ENCODE peak calls at places on chromosome 17, in eight cellular contexts. One of them, this sample, is unnamed.

GRCh38 chr17:81401727-81402529 is 6.7 kb downstream of the BAHCC1 start:
- DNase-seq in activated T-helper 1 cell treated with anti-CD3 and anti-CD28 coated beads, Interleukin-12 subunit alpha, Interleukin-12 subunit beta, Interleukin-2, Interleukin-4 antibody, amounts not matched to agents 30 ng/mL and 10 ng/mL and 1 ng/mL, durations not matched to agents 14 hours and 24 hours and 36 hours: no peak
- DNase-seq in SJSA1: peak
- DNase-seq in A549: peak
- DNase-seq in naive thymus-derived CD8-positive, alpha-beta T cell: no peak
- DNase-seq in mesothelial cell of epicardium: no peak
- DNase-seq in T47D: no peak
- DNase-seq in bronchial epithelial cell: no peak
- DNase-seq in this sample: no peak

GRCh38 chr17:2700491-2701141 is 10.9 kb downstream of the CLUH start:
- DNase-seq in activated T-helper 1 cell treated with anti-CD3 and anti-CD28 coated beads, Interleukin-12 subunit alpha, Interleukin-12 subunit beta, Interleukin-2, Interleukin-4 antibody, amounts not matched to agents 30 ng/mL and 10 ng/mL and 1 ng/mL, durations not matched to agents 14 hours and 24 hours and 36 hours: no peak
- DNase-seq in SJSA1: no peak
- DNase-seq in A549: no peak
- DNase-seq in naive thymus-derived CD8-positive, alpha-beta T cell: no peak
- DNase-seq in mesothelial cell of epicardium: no peak
- DNase-seq in T47D: no peak
- DNase-seq in bronchial epithelial cell: no peak
- DNase-seq in this sample: no peak

GRCh38 chr17:18016426-18016825 is 22.5 kb downstream of the ATPAF2 start:
- DNase-seq in activated T-helper 1 cell treated with anti-CD3 and anti-CD28 coated beads, Interleukin-12 subunit alpha, Interleukin-12 subunit beta, Interleukin-2, Interleukin-4 antibody, amounts not matched to agents 30 ng/mL and 10 ng/mL and 1 ng/mL, durations not matched to agents 14 hours and 24 hours and 36 hours: no peak
- DNase-seq in SJSA1: no peak
- DNase-seq in A549: no peak
- DNase-seq in naive thymus-derived CD8-positive, alpha-beta T cell: no peak
- DNase-seq in mesothelial cell of epicardium: no peak
- DNase-seq in T47D: no peak
- DNase-seq in bronchial epithelial cell: no peak
- DNase-seq in this sample: no peak

GRCh38 chr17:4365628-4366311 is 705 bp downstream of the UBE2G1 start:
- DNase-seq in activated T-helper 1 cell treated with anti-CD3 and anti-CD28 coated beads, Interleukin-12 subunit alpha, Interleukin-12 subunit beta, Interleukin-2, Interleukin-4 antibody, amounts not matched to agents 30 ng/mL and 10 ng/mL and 1 ng/mL, durations not matched to agents 14 hours and 24 hours and 36 hours: peak
- DNase-seq in SJSA1: no peak
- DNase-seq in A549: peak
- DNase-seq in naive thymus-derived CD8-positive, alpha-beta T cell: no peak
- DNase-seq in mesothelial cell of epicardium: peak
- DNase-seq in T47D: no peak
- DNase-seq in bronchial epithelial cell: no peak
- DNase-seq in this sample: no peak

GRCh38 chr17:59466943-59467801 is 98.2 kb upstream of the DHX40 start:
- DNase-seq in activated T-helper 1 cell treated with anti-CD3 and anti-CD28 coated beads, Interleukin-12 subunit alpha, Interleukin-12 subunit beta, Interleukin-2, Interleukin-4 antibody, amounts not matched to agents 30 ng/mL and 10 ng/mL and 1 ng/mL, durations not matched to agents 14 hours and 24 hours and 36 hours: no peak
- DNase-seq in SJSA1: no peak
- DNase-seq in A549: no peak
- DNase-seq in naive thymus-derived CD8-positive, alpha-beta T cell: no peak
- DNase-seq in mesothelial cell of epicardium: no peak
- DNase-seq in T47D: no peak
- DNase-seq in bronchial epithelial cell: no peak
- DNase-seq in this sample: no peak

GRCh38 chr17:57965521-57966160 is 10.4 kb upstream of the CUEDC1 start:
- DNase-seq in activated T-helper 1 cell treated with anti-CD3 and anti-CD28 coated beads, Interleukin-12 subunit alpha, Interleukin-12 subunit beta, Interleukin-2, Interleukin-4 antibody, amounts not matched to agents 30 ng/mL and 10 ng/mL and 1 ng/mL, durations not matched to agents 14 hours and 24 hours and 36 hours: no peak
- DNase-seq in SJSA1: peak
- DNase-seq in A549: no peak
- DNase-seq in naive thymus-derived CD8-positive, alpha-beta T cell: no peak
- DNase-seq in mesothelial cell of epicardium: no peak
- DNase-seq in T47D: no peak
- DNase-seq in bronchial epithelial cell: no peak
- DNase-seq in this sample: no peak

GRCh38 chr17:28120766-28121165 is 78.3 kb downstream of the NLK start:
- DNase-seq in activated T-helper 1 cell treated with anti-CD3 and anti-CD28 coated beads, Interleukin-12 subunit alpha, Interleukin-12 subunit beta, Interleukin-2, Interleukin-4 antibody, amounts not matched to agents 30 ng/mL and 10 ng/mL and 1 ng/mL, durations not matched to agents 14 hours and 24 hours and 36 hours: no peak
- DNase-seq in SJSA1: no peak
- DNase-seq in A549: no peak
- DNase-seq in naive thymus-derived CD8-positive, alpha-beta T cell: no peak
- DNase-seq in mesothelial cell of epicardium: no peak
- DNase-seq in T47D: no peak
- DNase-seq in bronchial epithelial cell: no peak
- DNase-seq in this sample: no peak

GRCh38 chr17:77840576-77841160 is 117.8 kb upstream of the TNRC6C start:
- DNase-seq in activated T-helper 1 cell treated with anti-CD3 and anti-CD28 coated beads, Interleukin-12 subunit alpha, Interleukin-12 subunit beta, Interleukin-2, Interleukin-4 antibody, amounts not matched to agents 30 ng/mL and 10 ng/mL and 1 ng/mL, durations not matched to agents 14 hours and 24 hours and 36 hours: no peak
- DNase-seq in SJSA1: no peak
- DNase-seq in A549: no peak
- DNase-seq in naive thymus-derived CD8-positive, alpha-beta T cell: no peak
- DNase-seq in mesothelial cell of epicardium: no peak
- DNase-seq in T47D: no peak
- DNase-seq in bronchial epithelial cell: no peak
- DNase-seq in this sample: no peak

GRCh38 chr17:36149296-36149820 is 27.1 kb downstream of the TBC1D3B start:
- DNase-seq in activated T-helper 1 cell treated with anti-CD3 and anti-CD28 coated beads, Interleukin-12 subunit alpha, Interleukin-12 subunit beta, Interleukin-2, Interleukin-4 antibody, amounts not matched to agents 30 ng/mL and 10 ng/mL and 1 ng/mL, durations not matched to agents 14 hours and 24 hours and 36 hours: no peak
- DNase-seq in SJSA1: no peak
- DNase-seq in A549: peak
- DNase-seq in naive thymus-derived CD8-positive, alpha-beta T cell: no peak
- DNase-seq in mesothelial cell of epicardium: no peak
- DNase-seq in T47D: no peak
- DNase-seq in bronchial epithelial cell: no peak
- DNase-seq in this sample: no peak

GRCh38 chr17:82228842-82229685 is at the start of gene SLC16A3:
- DNase-seq in activated T-helper 1 cell treated with anti-CD3 and anti-CD28 coated beads, Interleukin-12 subunit alpha, Interleukin-12 subunit beta, Interleukin-2, Interleukin-4 antibody, amounts not matched to agents 30 ng/mL and 10 ng/mL and 1 ng/mL, durations not matched to agents 14 hours and 24 hours and 36 hours: peak
- DNase-seq in SJSA1: no peak
- DNase-seq in A549: peak
- DNase-seq in naive thymus-derived CD8-positive, alpha-beta T cell: peak
- DNase-seq in mesothelial cell of epicardium: no peak
- DNase-seq in T47D: no peak
- DNase-seq in bronchial epithelial cell: peak
- DNase-seq in this sample: peak

GRCh38 chr17:4229627-4230026 is 34.2 kb downstream of the ANKFY1 start:
- DNase-seq in activated T-helper 1 cell treated with anti-CD3 and anti-CD28 coated beads, Interleukin-12 subunit alpha, Interleukin-12 subunit beta, Interleukin-2, Interleukin-4 antibody, amounts not matched to agents 30 ng/mL and 10 ng/mL and 1 ng/mL, durations not matched to agents 14 hours and 24 hours and 36 hours: no peak
- DNase-seq in SJSA1: peak
- DNase-seq in A549: no peak
- DNase-seq in naive thymus-derived CD8-positive, alpha-beta T cell: no peak
- DNase-seq in mesothelial cell of epicardium: no peak
- DNase-seq in T47D: no peak
- DNase-seq in bronchial epithelial cell: peak
- DNase-seq in this sample: peak

GRCh38 chr17:31085563-31085962 is 9.2 kb upstream of the NF1 start:
- DNase-seq in activated T-helper 1 cell treated with anti-CD3 and anti-CD28 coated beads, Interleukin-12 subunit alpha, Interleukin-12 subunit beta, Interleukin-2, Interleukin-4 antibody, amounts not matched to agents 30 ng/mL and 10 ng/mL and 1 ng/mL, durations not matched to agents 14 hours and 24 hours and 36 hours: no peak
- DNase-seq in SJSA1: no peak
- DNase-seq in A549: peak
- DNase-seq in naive thymus-derived CD8-positive, alpha-beta T cell: no peak
- DNase-seq in mesothelial cell of epicardium: no peak
- DNase-seq in T47D: no peak
- DNase-seq in bronchial epithelial cell: peak
- DNase-seq in this sample: no peak

GRCh38 chr17:72025113-72025512 is 95.7 kb upstream of the SOX9 start:
- DNase-seq in activated T-helper 1 cell treated with anti-CD3 and anti-CD28 coated beads, Interleukin-12 subunit alpha, Interleukin-12 subunit beta, Interleukin-2, Interleukin-4 antibody, amounts not matched to agents 30 ng/mL and 10 ng/mL and 1 ng/mL, durations not matched to agents 14 hours and 24 hours and 36 hours: no peak
- DNase-seq in SJSA1: no peak
- DNase-seq in A549: no peak
- DNase-seq in naive thymus-derived CD8-positive, alpha-beta T cell: no peak
- DNase-seq in mesothelial cell of epicardium: no peak
- DNase-seq in T47D: no peak
- DNase-seq in bronchial epithelial cell: no peak
- DNase-seq in this sample: no peak

GRCh38 chr17:77420804-77421634 is 280.2 kb downstream of the SEC14L1 start:
- DNase-seq in activated T-helper 1 cell treated with anti-CD3 and anti-CD28 coated beads, Interleukin-12 subunit alpha, Interleukin-12 subunit beta, Interleukin-2, Interleukin-4 antibody, amounts not matched to agents 30 ng/mL and 10 ng/mL and 1 ng/mL, durations not matched to agents 14 hours and 24 hours and 36 hours: no peak
- DNase-seq in SJSA1: peak
- DNase-seq in A549: peak
- DNase-seq in naive thymus-derived CD8-positive, alpha-beta T cell: peak
- DNase-seq in mesothelial cell of epicardium: no peak
- DNase-seq in T47D: no peak
- DNase-seq in bronchial epithelial cell: peak
- DNase-seq in this sample: no peak

GRCh38 chr17:57984226-57984890 is 3.7 kb downstream of the VEZF1 start:
- DNase-seq in activated T-helper 1 cell treated with anti-CD3 and anti-CD28 coated beads, Interleukin-12 subunit alpha, Interleukin-12 subunit beta, Interleukin-2, Interleukin-4 antibody, amounts not matched to agents 30 ng/mL and 10 ng/mL and 1 ng/mL, durations not matched to agents 14 hours and 24 hours and 36 hours: no peak
- DNase-seq in SJSA1: no peak
- DNase-seq in A549: no peak
- DNase-seq in naive thymus-derived CD8-positive, alpha-beta T cell: no peak
- DNase-seq in mesothelial cell of epicardium: no peak
- DNase-seq in T47D: no peak
- DNase-seq in bronchial epithelial cell: no peak
- DNase-seq in this sample: no peak

GRCh38 chr17:14790518-14790917 is 474.6 kb downstream of the PMP22 start:
- DNase-seq in activated T-helper 1 cell treated with anti-CD3 and anti-CD28 coated beads, Interleukin-12 subunit alpha, Interleukin-12 subunit beta, Interleukin-2, Interleukin-4 antibody, amounts not matched to agents 30 ng/mL and 10 ng/mL and 1 ng/mL, durations not matched to agents 14 hours and 24 hours and 36 hours: no peak
- DNase-seq in SJSA1: no peak
- DNase-seq in A549: no peak
- DNase-seq in naive thymus-derived CD8-positive, alpha-beta T cell: no peak
- DNase-seq in mesothelial cell of epicardium: no peak
- DNase-seq in T47D: no peak
- DNase-seq in bronchial epithelial cell: no peak
- DNase-seq in this sample: no peak

GRCh38 chr17:82106697-82107305 is 8.8 kb upstream of the FASN start:
- DNase-seq in activated T-helper 1 cell treated with anti-CD3 and anti-CD28 coated beads, Interleukin-12 subunit alpha, Interleukin-12 subunit beta, Interleukin-2, Interleukin-4 antibody, amounts not matched to agents 30 ng/mL and 10 ng/mL and 1 ng/mL, durations not matched to agents 14 hours and 24 hours and 36 hours: no peak
- DNase-seq in SJSA1: no peak
- DNase-seq in A549: no peak
- DNase-seq in naive thymus-derived CD8-positive, alpha-beta T cell: no peak
- DNase-seq in mesothelial cell of epicardium: no peak
- DNase-seq in T47D: peak
- DNase-seq in bronchial epithelial cell: no peak
- DNase-seq in this sample: no peak

GRCh38 chr17:78179372-78179771 is 7.5 kb downstream of the TK1 start:
- DNase-seq in activated T-helper 1 cell treated with anti-CD3 and anti-CD28 coated beads, Interleukin-12 subunit alpha, Interleukin-12 subunit beta, Interleukin-2, Interleukin-4 antibody, amounts not matched to agents 30 ng/mL and 10 ng/mL and 1 ng/mL, durations not matched to agents 14 hours and 24 hours and 36 hours: no peak
- DNase-seq in SJSA1: peak
- DNase-seq in A549: no peak
- DNase-seq in naive thymus-derived CD8-positive, alpha-beta T cell: no peak
- DNase-seq in mesothelial cell of epicardium: no peak
- DNase-seq in T47D: no peak
- DNase-seq in bronchial epithelial cell: peak
- DNase-seq in this sample: no peak

GRCh38 chr17:44916781-44917241 is 1.5 kb upstream of the GFAP start:
- DNase-seq in activated T-helper 1 cell treated with anti-CD3 and anti-CD28 coated beads, Interleukin-12 subunit alpha, Interleukin-12 subunit beta, Interleukin-2, Interleukin-4 antibody, amounts not matched to agents 30 ng/mL and 10 ng/mL and 1 ng/mL, durations not matched to agents 14 hours and 24 hours and 36 hours: no peak
- DNase-seq in SJSA1: peak
- DNase-seq in A549: no peak
- DNase-seq in naive thymus-derived CD8-positive, alpha-beta T cell: no peak
- DNase-seq in mesothelial cell of epicardium: no peak
- DNase-seq in T47D: no peak
- DNase-seq in bronchial epithelial cell: peak
- DNase-seq in this sample: no peak

GRCh38 chr17:77558846-77559626 is 399.5 kb upstream of the TNRC6C start:
- DNase-seq in activated T-helper 1 cell treated with anti-CD3 and anti-CD28 coated beads, Interleukin-12 subunit alpha, Interleukin-12 subunit beta, Interleukin-2, Interleukin-4 antibody, amounts not matched to agents 30 ng/mL and 10 ng/mL and 1 ng/mL, durations not matched to agents 14 hours and 24 hours and 36 hours: no peak
- DNase-seq in SJSA1: no peak
- DNase-seq in A549: no peak
- DNase-seq in naive thymus-derived CD8-positive, alpha-beta T cell: no peak
- DNase-seq in mesothelial cell of epicardium: no peak
- DNase-seq in T47D: no peak
- DNase-seq in bronchial epithelial cell: no peak
- DNase-seq in this sample: no peak

GRCh38 chr17:55059724-55060123 is 91.2 kb downstream of the STXBP4 start:
- DNase-seq in activated T-helper 1 cell treated with anti-CD3 and anti-CD28 coated beads, Interleukin-12 subunit alpha, Interleukin-12 subunit beta, Interleukin-2, Interleukin-4 antibody, amounts not matched to agents 30 ng/mL and 10 ng/mL and 1 ng/mL, durations not matched to agents 14 hours and 24 hours and 36 hours: no peak
- DNase-seq in SJSA1: no peak
- DNase-seq in A549: no peak
- DNase-seq in naive thymus-derived CD8-positive, alpha-beta T cell: no peak
- DNase-seq in mesothelial cell of epicardium: no peak
- DNase-seq in T47D: no peak
- DNase-seq in bronchial epithelial cell: no peak
- DNase-seq in this sample: no peak

GRCh38 chr17:15281909-15282308 is 16.8 kb upstream of the PMP22 start:
- DNase-seq in activated T-helper 1 cell treated with anti-CD3 and anti-CD28 coated beads, Interleukin-12 subunit alpha, Interleukin-12 subunit beta, Interleukin-2, Interleukin-4 antibody, amounts not matched to agents 30 ng/mL and 10 ng/mL and 1 ng/mL, durations not matched to agents 14 hours and 24 hours and 36 hours: no peak
- DNase-seq in SJSA1: no peak
- DNase-seq in A549: no peak
- DNase-seq in naive thymus-derived CD8-positive, alpha-beta T cell: no peak
- DNase-seq in mesothelial cell of epicardium: no peak
- DNase-seq in T47D: no peak
- DNase-seq in bronchial epithelial cell: no peak
- DNase-seq in this sample: no peak

GRCh38 chr17:72465191-72466024 is 344.6 kb downstream of the SOX9 start:
- DNase-seq in activated T-helper 1 cell treated with anti-CD3 and anti-CD28 coated beads, Interleukin-12 subunit alpha, Interleukin-12 subunit beta, Interleukin-2, Interleukin-4 antibody, amounts not matched to agents 30 ng/mL and 10 ng/mL and 1 ng/mL, durations not matched to agents 14 hours and 24 hours and 36 hours: no peak
- DNase-seq in SJSA1: peak
- DNase-seq in A549: peak
- DNase-seq in naive thymus-derived CD8-positive, alpha-beta T cell: no peak
- DNase-seq in mesothelial cell of epicardium: no peak
- DNase-seq in T47D: no peak
- DNase-seq in bronchial epithelial cell: peak
- DNase-seq in this sample: peak

GRCh38 chr17:57622886-57623433 is 122.1 kb downstream of the CCDC182 start:
- DNase-seq in activated T-helper 1 cell treated with anti-CD3 and anti-CD28 coated beads, Interleukin-12 subunit alpha, Interleukin-12 subunit beta, Interleukin-2, Interleukin-4 antibody, amounts not matched to agents 30 ng/mL and 10 ng/mL and 1 ng/mL, durations not matched to agents 14 hours and 24 hours and 36 hours: no peak
- DNase-seq in SJSA1: peak
- DNase-seq in A549: peak
- DNase-seq in naive thymus-derived CD8-positive, alpha-beta T cell: no peak
- DNase-seq in mesothelial cell of epicardium: no peak
- DNase-seq in T47D: no peak
- DNase-seq in bronchial epithelial cell: peak
- DNase-seq in this sample: peak

GRCh38 chr17:44235583-44235936 is 16.1 kb upstream of the UBTF start:
- DNase-seq in activated T-helper 1 cell treated with anti-CD3 and anti-CD28 coated beads, Interleukin-12 subunit alpha, Interleukin-12 subunit beta, Interleukin-2, Interleukin-4 antibody, amounts not matched to agents 30 ng/mL and 10 ng/mL and 1 ng/mL, durations not matched to agents 14 hours and 24 hours and 36 hours: no peak
- DNase-seq in SJSA1: no peak
- DNase-seq in A549: peak
- DNase-seq in naive thymus-derived CD8-positive, alpha-beta T cell: no peak
- DNase-seq in mesothelial cell of epicardium: no peak
- DNase-seq in T47D: no peak
- DNase-seq in bronchial epithelial cell: peak
- DNase-seq in this sample: no peak

GRCh38 chr17:63474174-63474913 is 2.5 kb upstream of the ACE start:
- DNase-seq in activated T-helper 1 cell treated with anti-CD3 and anti-CD28 coated beads, Interleukin-12 subunit alpha, Interleukin-12 subunit beta, Interleukin-2, Interleukin-4 antibody, amounts not matched to agents 30 ng/mL and 10 ng/mL and 1 ng/mL, durations not matched to agents 14 hours and 24 hours and 36 hours: no peak
- DNase-seq in SJSA1: no peak
- DNase-seq in A549: no peak
- DNase-seq in naive thymus-derived CD8-positive, alpha-beta T cell: no peak
- DNase-seq in mesothelial cell of epicardium: no peak
- DNase-seq in T47D: peak
- DNase-seq in bronchial epithelial cell: no peak
- DNase-seq in this sample: no peak

GRCh38 chr17:82520041-82520910 is 744 bp downstream of the FOXK2 start:
- DNase-seq in activated T-helper 1 cell treated with anti-CD3 and anti-CD28 coated beads, Interleukin-12 subunit alpha, Interleukin-12 subunit beta, Interleukin-2, Interleukin-4 antibody, amounts not matched to agents 30 ng/mL and 10 ng/mL and 1 ng/mL, durations not matched to agents 14 hours and 24 hours and 36 hours: peak
- DNase-seq in SJSA1: no peak
- DNase-seq in A549: no peak
- DNase-seq in naive thymus-derived CD8-positive, alpha-beta T cell: peak
- DNase-seq in mesothelial cell of epicardium: no peak
- DNase-seq in T47D: no peak
- DNase-seq in bronchial epithelial cell: no peak
- DNase-seq in this sample: no peak

GRCh38 chr17:51647873-51648272 is 387.5 kb downstream of the UTP18 start:
- DNase-seq in activated T-helper 1 cell treated with anti-CD3 and anti-CD28 coated beads, Interleukin-12 subunit alpha, Interleukin-12 subunit beta, Interleukin-2, Interleukin-4 antibody, amounts not matched to agents 30 ng/mL and 10 ng/mL and 1 ng/mL, durations not matched to agents 14 hours and 24 hours and 36 hours: no peak
- DNase-seq in SJSA1: no peak
- DNase-seq in A549: peak
- DNase-seq in naive thymus-derived CD8-positive, alpha-beta T cell: no peak
- DNase-seq in mesothelial cell of epicardium: no peak
- DNase-seq in T47D: peak
- DNase-seq in bronchial epithelial cell: peak
- DNase-seq in this sample: no peak

GRCh38 chr17:2602597-2603017 is 9.2 kb downstream of the PAFAH1B1 start:
- DNase-seq in activated T-helper 1 cell treated with anti-CD3 and anti-CD28 coated beads, Interleukin-12 subunit alpha, Interleukin-12 subunit beta, Interleukin-2, Interleukin-4 antibody, amounts not matched to agents 30 ng/mL and 10 ng/mL and 1 ng/mL, durations not matched to agents 14 hours and 24 hours and 36 hours: no peak
- DNase-seq in SJSA1: no peak
- DNase-seq in A549: peak
- DNase-seq in naive thymus-derived CD8-positive, alpha-beta T cell: no peak
- DNase-seq in mesothelial cell of epicardium: no peak
- DNase-seq in T47D: no peak
- DNase-seq in bronchial epithelial cell: peak
- DNase-seq in this sample: no peak

GRCh38 chr17:38693700-38694329 is 11.3 kb upstream of the MLLT6 start:
- DNase-seq in activated T-helper 1 cell treated with anti-CD3 and anti-CD28 coated beads, Interleukin-12 subunit alpha, Interleukin-12 subunit beta, Interleukin-2, Interleukin-4 antibody, amounts not matched to agents 30 ng/mL and 10 ng/mL and 1 ng/mL, durations not matched to agents 14 hours and 24 hours and 36 hours: no peak
- DNase-seq in SJSA1: no peak
- DNase-seq in A549: no peak
- DNase-seq in naive thymus-derived CD8-positive, alpha-beta T cell: no peak
- DNase-seq in mesothelial cell of epicardium: no peak
- DNase-seq in T47D: no peak
- DNase-seq in bronchial epithelial cell: no peak
- DNase-seq in this sample: no peak

This sample was measured in amniotic stem cell.